ENCODE peak calls at places on chromosomes 2 and 18, in seven cellular contexts. One of them, this sample, is unnamed.

GRCh38 chr18:6328624-6329016 is 86.1 kb downstream of the L3MBTL4 start:
- DNase-seq in endothelial cell of umbilical vein: no peak
- DNase-seq in cortex of kidney: no peak
- DNase-seq in dermis blood vessel endothelial cell: no peak
- DNase-seq in AG04449: no peak
- DNase-seq in C1 segment of cervical spinal cord: no peak
- DNase-seq in activated CD4-positive, alpha-beta T cell treated with anti-CD3 and anti-CD28 coated beads for 1 hour: no peak
- DNase-seq in this sample: no peak

GRCh38 chr2:72887032-72887835 is at the start of gene SPR:
- DNase-seq in endothelial cell of umbilical vein: peak; percentile 70
- DNase-seq in cortex of kidney: no peak
- DNase-seq in dermis blood vessel endothelial cell: peak; percentile 69
- DNase-seq in AG04449: no peak
- DNase-seq in C1 segment of cervical spinal cord: peak; percentile 70
- DNase-seq in activated CD4-positive, alpha-beta T cell treated with anti-CD3 and anti-CD28 coated beads for 1 hour: peak; percentile 32
- DNase-seq in this sample: no peak

GRCh38 chr2:96514521-96514920 is 9.4 kb upstream of the NEURL3 start:
- DNase-seq in endothelial cell of umbilical vein: no peak
- DNase-seq in cortex of kidney: no peak
- DNase-seq in dermis blood vessel endothelial cell: no peak
- DNase-seq in AG04449: no peak
- DNase-seq in C1 segment of cervical spinal cord: no peak
- DNase-seq in activated CD4-positive, alpha-beta T cell treated with anti-CD3 and anti-CD28 coated beads for 1 hour: no peak
- DNase-seq in this sample: no peak

GRCh38 chr2:80863166-80863714 is 558.7 kb upstream of the LRRTM1 start:
- DNase-seq in endothelial cell of umbilical vein: no peak
- DNase-seq in cortex of kidney: no peak
- DNase-seq in dermis blood vessel endothelial cell: no peak
- DNase-seq in AG04449: no peak
- DNase-seq in C1 segment of cervical spinal cord: no peak
- DNase-seq in activated CD4-positive, alpha-beta T cell treated with anti-CD3 and anti-CD28 coated beads for 1 hour: no peak
- DNase-seq in this sample: no peak

GRCh38 chr2:233075966-233076339 is 15.8 kb downstream of the INPP5D start:
- DNase-seq in endothelial cell of umbilical vein: peak; percentile 17
- DNase-seq in cortex of kidney: no peak
- DNase-seq in dermis blood vessel endothelial cell: peak; percentile 26
- DNase-seq in AG04449: no peak
- DNase-seq in C1 segment of cervical spinal cord: no peak
- DNase-seq in activated CD4-positive, alpha-beta T cell treated with anti-CD3 and anti-CD28 coated beads for 1 hour: no peak
- DNase-seq in this sample: no peak

GRCh38 chr2:217933326-217933993 is 69.3 kb downstream of the TNS1 start:
- DNase-seq in endothelial cell of umbilical vein: no peak
- DNase-seq in cortex of kidney: no peak
- DNase-seq in dermis blood vessel endothelial cell: no peak
- DNase-seq in AG04449: no peak
- DNase-seq in C1 segment of cervical spinal cord: no peak
- DNase-seq in activated CD4-positive, alpha-beta T cell treated with anti-CD3 and anti-CD28 coated beads for 1 hour: no peak
- DNase-seq in this sample: no peak

GRCh38 chr2:18903750-18904149 is 314.4 kb upstream of the NT5C1B start:
- DNase-seq in endothelial cell of umbilical vein: no peak
- DNase-seq in cortex of kidney: no peak
- DNase-seq in dermis blood vessel endothelial cell: no peak
- DNase-seq in AG04449: no peak
- DNase-seq in C1 segment of cervical spinal cord: no peak
- DNase-seq in activated CD4-positive, alpha-beta T cell treated with anti-CD3 and anti-CD28 coated beads for 1 hour: no peak
- DNase-seq in this sample: no peak

GRCh38 chr2:65031341-65032015 is 24.7 kb upstream of the CEP68 start:
- DNase-seq in endothelial cell of umbilical vein: peak; percentile 71
- DNase-seq in cortex of kidney: no peak
- DNase-seq in dermis blood vessel endothelial cell: no peak
- DNase-seq in AG04449: no peak
- DNase-seq in C1 segment of cervical spinal cord: peak; percentile 21
- DNase-seq in activated CD4-positive, alpha-beta T cell treated with anti-CD3 and anti-CD28 coated beads for 1 hour: no peak
- DNase-seq in this sample: no peak

GRCh38 chr18:21571763-21572162 is 28.7 kb downstream of the ESCO1 start:
- DNase-seq in endothelial cell of umbilical vein: no peak
- DNase-seq in cortex of kidney: no peak
- DNase-seq in dermis blood vessel endothelial cell: no peak
- DNase-seq in AG04449: no peak
- DNase-seq in C1 segment of cervical spinal cord: no peak
- DNase-seq in activated CD4-positive, alpha-beta T cell treated with anti-CD3 and anti-CD28 coated beads for 1 hour: no peak
- DNase-seq in this sample: no peak

GRCh38 chr18:44804033-44804432 is 123.3 kb downstream of the SETBP1 start:
- DNase-seq in endothelial cell of umbilical vein: no peak
- DNase-seq in cortex of kidney: no peak
- DNase-seq in dermis blood vessel endothelial cell: no peak
- DNase-seq in AG04449: no peak
- DNase-seq in C1 segment of cervical spinal cord: no peak
- DNase-seq in activated CD4-positive, alpha-beta T cell treated with anti-CD3 and anti-CD28 coated beads for 1 hour: no peak
- DNase-seq in this sample: no peak

GRCh38 chr2:240701091-240701735 is 9.5 kb downstream of the AQP12A start:
- DNase-seq in endothelial cell of umbilical vein: no peak
- DNase-seq in cortex of kidney: no peak
- DNase-seq in dermis blood vessel endothelial cell: no peak
- DNase-seq in AG04449: no peak
- DNase-seq in C1 segment of cervical spinal cord: no peak
- DNase-seq in activated CD4-positive, alpha-beta T cell treated with anti-CD3 and anti-CD28 coated beads for 1 hour: no peak
- DNase-seq in this sample: no peak